ENCODE peak calls at places on chromosomes 4 and X, in ten cellular contexts. Q is brain microvascular endothelial cell; Z is aorta; F is pancreas; M is CD8-positive, alpha-beta memory T cell; C is IMR-90; V is HCT116; E is left ventricle myocardium inferior; J is dorsolateral prefrontal cortex; H is tibial nerve. X is an unnamed sample.

GRCh38 chrX:56963377-56963776 is 32.0 kb downstream of the SPIN3 start:
- DNase-seq in J (no peak), F (no peak), E (no peak), H (no peak), M (peak; percentile 44), Q (no peak), C (no peak), V (no peak), Z (no peak), X (no peak)

GRCh38 chr4:153074501-153075255 is 129.6 kb upstream of the TRIM2 start:
- DNase-seq in V (no peak), H (no peak), E (no peak), M (no peak), J (no peak), F (no peak), Z (no peak), C (no peak), Q (no peak), X (no peak)

GRCh38 chrX:44828008-44828605 is 15.7 kb upstream of the DUSP21 start:
- DNase-seq in M (no peak), Q (peak; percentile 80), E (no peak), C (peak; percentile 93), F (no peak), Z (no peak), H (no peak), V (peak; percentile 10), J (no peak), X (no peak)

GRCh38 chrX:80578518-80579105 is 158.4 kb downstream of the TENT5D start:
- DNase-seq in C (peak; percentile 6), E (no peak), F (no peak), Q (no peak), H (no peak), V (peak; percentile 10), J (no peak), Z (no peak), M (no peak), X (no peak)

GRCh38 chr4:88809561-88810219 is 112.1 kb upstream of the NAP1L5 start:
- DNase-seq in Q (no peak), F (no peak), V (no peak), E (no peak), J (no peak), Z (no peak), H (peak; percentile 23), C (no peak), M (no peak), X (no peak)

GRCh38 chr4:105146286-105147219 is at the start of gene TET2:
- DNase-seq in Q (peak; percentile 86), J (peak; percentile 55), Z (peak; percentile 88), M (peak; percentile 82), E (peak; percentile 84), F (peak; percentile 67), V (peak; percentile 68), H (peak; percentile 76), C (peak; percentile 87), X (peak; percentile 83)

GRCh38 chr4:10212400-10212799 is 95.8 kb upstream of the WDR1 start:
- DNase-seq in V (no peak), Z (no peak), F (no peak), M (no peak), E (no peak), J (no peak), C (no peak), H (no peak), Q (no peak), X (no peak)

GRCh38 chr4:5958199-5958735 is 60.0 kb downstream of the C4orf50 start:
- DNase-seq in J (no peak), E (no peak), H (no peak), Z (no peak), M (no peak), C (no peak), V (no peak), F (no peak), Q (no peak), X (no peak)

GRCh38 chr4:11743236-11743635 is 314.5 kb upstream of the HS3ST1 start:
- DNase-seq in E (no peak), Q (no peak), C (peak; percentile 17), F (no peak), M (no peak), J (no peak), V (no peak), Z (no peak), H (no peak), X (no peak)

GRCh38 chr4:102449751-102450352 is 51.3 kb upstream of the NFKB1 start:
- DNase-seq in V (peak; percentile 42), E (no peak), Q (peak; percentile 68), F (no peak), M (peak; percentile 63), H (peak; percentile 63), Z (no peak), J (peak; percentile 32), C (peak; percentile 64), X (no peak)

GRCh38 chr4:41256740-41257256 is at the start of gene UCHL1:
- DNase-seq in Q (peak; percentile 93), M (no peak), E (peak; percentile 29), Z (peak; percentile 55), C (peak; percentile 94), V (no peak), H (no peak), F (peak; percentile 25), J (peak; percentile 93), X (no peak)

GRCh38 chr4:137981277-137981676 is 260.9 kb downstream of the SLC7A11 start:
- DNase-seq in E (no peak), C (peak; percentile 59), F (no peak), Z (no peak), M (no peak), H (no peak), J (no peak), Q (peak; percentile 40), V (peak; percentile 31), X (no peak)

DNA sequence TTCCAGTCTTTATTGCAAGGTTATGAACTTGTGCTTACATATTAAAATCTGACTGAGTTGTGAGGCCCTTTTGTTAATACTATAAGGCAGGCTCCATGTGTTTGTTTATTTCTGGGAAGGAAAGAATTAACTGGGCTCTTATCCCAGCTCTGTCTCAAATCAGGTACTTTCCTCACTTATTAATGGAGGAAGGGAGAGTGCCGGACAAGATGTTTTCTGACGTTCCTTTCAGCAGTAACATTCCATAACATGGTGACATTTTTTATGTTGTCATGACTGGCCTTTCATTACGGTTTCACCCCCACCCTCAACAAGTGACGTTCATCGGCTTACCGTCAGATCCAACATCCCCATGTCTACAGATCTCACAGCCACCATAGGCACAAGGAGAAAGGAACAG is 96.1 kb downstream of the RASL11B start:
- DNase-seq in V (no peak), Z (no peak), H (no peak), E (no peak), C (peak; percentile 76), F (no peak), J (no peak), Q (no peak), M (no peak), X (no peak)
- H3K27ac ChIP-seq in V (no peak overlapping the region), Z (no peak overlapping the region), H (no peak overlapping the region), E (peak overlapping the region; percentile 67), C (peak overlapping the region; percentile 85), F (no peak overlapping the region), J (no peak overlapping the region), Q (no peak overlapping the region), M (no peak overlapping the region), X (no peak overlapping the region)

DNA sequence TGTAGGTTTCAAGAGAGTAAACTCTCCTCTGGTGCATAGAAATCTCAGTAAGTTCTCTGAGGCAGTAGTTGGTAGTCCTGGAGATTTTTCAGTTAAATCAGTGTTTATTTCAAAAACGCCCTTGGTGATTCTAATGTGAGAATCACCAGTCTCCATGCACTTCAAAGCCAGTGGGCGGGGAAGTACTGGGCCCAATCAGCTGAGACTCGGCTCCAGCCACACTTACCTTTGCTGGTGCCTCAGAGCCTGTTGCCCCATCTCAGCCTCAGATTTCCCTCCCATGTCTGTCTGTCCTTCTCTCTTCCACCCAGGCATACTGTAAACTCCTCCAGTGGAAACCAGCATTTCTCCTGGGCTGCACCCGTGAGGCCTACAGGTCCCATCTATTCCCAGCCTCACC is 7.4 kb upstream of the MGST2 start:
- DNase-seq in Z (no peak), F (no peak), E (no peak), C (no peak), V (no peak), H (no peak), J (no peak), M (no peak), Q (no peak), X (no peak)
- H3K27ac ChIP-seq in Z (no peak overlapping the region), F (no peak overlapping the region), E (peak overlapping the region; percentile 39), C (no peak overlapping the region), V (no peak overlapping the region), H (no peak overlapping the region), J (no peak overlapping the region), M (no peak overlapping the region), Q (peak overlapping the region; percentile 28), X (no peak overlapping the region)

DNA sequence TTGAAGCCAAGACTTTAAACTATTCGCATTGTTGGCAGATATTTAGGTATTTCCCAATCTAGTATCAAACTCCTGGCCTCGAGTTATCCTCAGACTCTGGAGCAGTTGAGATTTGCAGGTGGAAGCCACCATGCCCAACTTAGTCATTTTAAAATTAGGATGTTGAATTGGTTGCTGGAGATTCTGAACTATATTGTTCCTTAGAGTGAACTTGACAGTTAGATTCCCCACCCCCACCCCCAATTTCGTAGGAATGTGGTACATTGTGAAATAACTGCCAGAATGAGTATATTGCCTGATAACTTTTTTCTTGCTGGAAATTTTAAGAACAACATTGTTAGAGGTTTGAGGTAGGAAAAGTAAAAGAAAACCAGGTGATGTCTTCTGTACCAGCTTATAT is 2.3 kb downstream of the NOCT start:
- DNase-seq in E (no peak), Z (no peak), C (no peak), H (no peak), F (no peak), M (no peak), V (no peak), J (no peak), Q (no peak), X (no peak)
- H3K27ac ChIP-seq in E (no peak overlapping the region), Z (no peak overlapping the region), C (no peak overlapping the region), H (no peak overlapping the region), F (no peak overlapping the region), M (no peak overlapping the region), V (no peak overlapping the region), J (no peak overlapping the region), Q (no peak overlapping the region), X (no peak overlapping the region)

GRCh38 chrX:131677655-131678628 is 134.1 kb downstream of the OR13H1 start:
- DNase-seq in E (no peak), J (peak; percentile 14), V (peak; percentile 18), C (peak; percentile 3), F (peak; percentile 43), Z (peak; percentile 54), Q (peak; percentile 16), H (no peak), M (peak; percentile 34), X (no peak)

GRCh38 chrX:131671714-131672113 is 127.8 kb downstream of the OR13H1 start:
- DNase-seq in F (no peak), M (no peak), J (no peak), E (no peak), V (no peak), Z (no peak), Q (no peak), C (no peak), H (no peak), X (no peak)

DNA sequence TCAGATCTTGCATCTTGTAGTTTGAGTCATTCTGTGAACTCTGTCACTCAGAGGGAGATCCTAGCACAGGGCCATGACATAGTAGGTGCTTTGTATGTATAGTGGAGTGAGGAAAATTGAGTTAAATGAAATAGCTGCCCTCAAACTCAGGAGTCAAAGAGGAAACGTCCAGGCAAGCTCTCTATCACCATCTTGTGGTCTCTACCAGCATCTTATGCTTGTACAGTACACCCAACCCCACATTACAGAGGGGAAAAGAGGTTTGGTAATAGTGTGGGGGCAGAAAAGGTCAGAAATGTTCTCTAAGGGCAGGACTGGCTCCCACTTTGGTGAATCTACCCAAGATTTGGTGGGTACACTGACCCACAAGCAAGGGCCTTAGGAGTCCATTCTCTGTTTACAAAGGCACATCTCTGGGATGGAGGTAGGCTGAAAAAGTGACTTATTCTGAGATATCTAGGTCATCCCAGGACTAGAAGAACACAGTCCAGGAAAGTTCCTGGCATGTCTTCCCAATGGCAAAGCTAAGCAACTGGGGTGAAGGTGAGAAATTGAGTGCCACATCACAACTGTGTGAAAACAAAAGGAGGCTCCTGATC is 131.8 kb downstream of the OR13H1 start:
- DNase-seq in E (no peak), F (no peak), H (no peak), Z (no peak), J (no peak), V (peak; percentile 7), M (no peak), C (peak; percentile 1), Q (peak; percentile 16), X (no peak)
- H3K27ac ChIP-seq in E (no peak overlapping the region), F (no peak overlapping the region), H (no peak overlapping the region), Z (no peak overlapping the region), J (no peak overlapping the region), V (no peak overlapping the region), M (no peak overlapping the region), C (no peak overlapping the region), Q (no peak overlapping the region), X (no peak overlapping the region)